ENCODE peak calls at places on chromosomes 5 and 9, in eight cellular contexts. One of them, this sample, is unnamed.

GRCh38 chr9:81999806-82000205 is 11.2 kb downstream of the SPATA31D1 start:
- DNase-seq in AG20443: no peak
- DNase-seq in suprapubic skin: no peak
- DNase-seq in psoas muscle: no peak
- DNase-seq in DMS 273 treated with DMSO at 0.1 percent for 48 hours: no peak
- DNase-seq in NCI-H2081: peak
- DNase-seq in NCI-H82: no peak
- DNase-seq in iPS-NIHi11: no peak
- DNase-seq in this sample: no peak

GRCh38 chr5:6473284-6473683 is 24.6 kb downstream of the UBE2QL1 start:
- DNase-seq in AG20443: no peak
- DNase-seq in suprapubic skin: no peak
- DNase-seq in psoas muscle: no peak
- DNase-seq in DMS 273 treated with DMSO at 0.1 percent for 48 hours: no peak
- DNase-seq in NCI-H2081: no peak
- DNase-seq in NCI-H82: no peak
- DNase-seq in iPS-NIHi11: no peak
- DNase-seq in this sample: no peak

GRCh38 chr5:53361708-53362107 is 118.7 kb upstream of the FST start:
- DNase-seq in AG20443: no peak
- DNase-seq in suprapubic skin: no peak
- DNase-seq in psoas muscle: no peak
- DNase-seq in DMS 273 treated with DMSO at 0.1 percent for 48 hours: no peak
- DNase-seq in NCI-H2081: no peak
- DNase-seq in NCI-H82: no peak
- DNase-seq in iPS-NIHi11: no peak
- DNase-seq in this sample: no peak

GRCh38 chr9:124471761-124472160 is 21.5 kb downstream of the ADGRD2 start:
- DNase-seq in AG20443: no peak
- DNase-seq in suprapubic skin: no peak
- DNase-seq in psoas muscle: no peak
- DNase-seq in DMS 273 treated with DMSO at 0.1 percent for 48 hours: no peak
- DNase-seq in NCI-H2081: no peak
- DNase-seq in NCI-H82: no peak
- DNase-seq in iPS-NIHi11: no peak
- DNase-seq in this sample: no peak

GRCh38 chr5:78339591-78340450 is 20.6 kb upstream of the SCAMP1 start:
- DNase-seq in AG20443: no peak
- DNase-seq in suprapubic skin: no peak
- DNase-seq in psoas muscle: no peak
- DNase-seq in DMS 273 treated with DMSO at 0.1 percent for 48 hours: no peak
- DNase-seq in NCI-H2081: no peak
- DNase-seq in NCI-H82: no peak
- DNase-seq in iPS-NIHi11: no peak
- DNase-seq in this sample: no peak

GRCh38 chr5:68749648-68750047 is 344.2 kb upstream of the SLC30A5 start:
- DNase-seq in AG20443: no peak
- DNase-seq in suprapubic skin: no peak
- DNase-seq in psoas muscle: no peak
- DNase-seq in DMS 273 treated with DMSO at 0.1 percent for 48 hours: no peak
- DNase-seq in NCI-H2081: no peak
- DNase-seq in NCI-H82: no peak
- DNase-seq in iPS-NIHi11: no peak
- DNase-seq in this sample: no peak

GRCh38 chr5:66617991-66618768 is 22.0 kb downstream of the MAST4 start:
- DNase-seq in AG20443: no peak
- DNase-seq in suprapubic skin: no peak
- DNase-seq in psoas muscle: no peak
- DNase-seq in DMS 273 treated with DMSO at 0.1 percent for 48 hours: no peak
- DNase-seq in NCI-H2081: no peak
- DNase-seq in NCI-H82: no peak
- DNase-seq in iPS-NIHi11: no peak
- DNase-seq in this sample: no peak

GRCh38 chr9:86997961-86998360 is 50.7 kb upstream of the GAS1 start:
- DNase-seq in AG20443: no peak
- DNase-seq in suprapubic skin: no peak
- DNase-seq in psoas muscle: no peak
- DNase-seq in DMS 273 treated with DMSO at 0.1 percent for 48 hours: no peak
- DNase-seq in NCI-H2081: no peak
- DNase-seq in NCI-H82: no peak
- DNase-seq in iPS-NIHi11: no peak
- DNase-seq in this sample: no peak